ENCODE peak calls at places on chromosome 7, in nine cellular contexts. H is fibroblast of lung; I is bronchial epithelial cell; W is body of pancreas; Q is ascending aorta; O is cardiac muscle cell; F is tibial artery; L is GM23338; Y is CD8-positive, alpha-beta T cell. G is an unnamed sample. For H3K36me3, the result is how much of the 10 kb centered on the place peaks cover.

GRCh38 chr7:100894860-100895700 is 608 bp downstream of the ACHE start:
- DNase-seq in Y (peak), F (no peak), H (no peak), O (peak), W (peak), L (peak), Q (no peak), I (no peak), G (peak)

GRCh38 chr7:50327443-50327842 is 22.9 kb downstream of the IKZF1 start:
- DNase-seq in Y (no peak), F (no peak), H (no peak), O (no peak), L (no peak), I (no peak), W (no peak), Q (no peak), G (no peak)

GRCh38 chr7:152128741-152129461 is 103.4 kb downstream of the GALNT11 start:
- DNase-seq in O (no peak), Y (no peak), F (no peak), Q (no peak), H (no peak), W (no peak), L (no peak), I (no peak), G (no peak)

GRCh38 chr7:41981046-41982040 is 255.7 kb downstream of the GLI3 start:
- DNase-seq in Q (no peak), I (no peak), H (no peak), W (no peak), F (no peak), L (no peak), Y (no peak), O (no peak), G (no peak)

GRCh38 chr7:24669971-24670591 is 87.2 kb downstream of the GSDME start:
- DNase-seq in Y (no peak), F (no peak), H (no peak), I (no peak), O (no peak), L (peak), W (no peak), Q (no peak), G (no peak)

GRCh38 chr7:80833289-80834104 is 85.4 kb downstream of the SEMA3C start:
- DNase-seq in I (peak), O (no peak), F (no peak), W (no peak), H (peak), Q (no peak), Y (no peak), L (no peak), G (no peak)

GRCh38 chr7:50558380-50559051 is 6.7 kb downstream of the DDC start:
- DNase-seq in I (no peak), L (no peak), Q (no peak), F (no peak), H (peak), W (no peak), Y (no peak), O (no peak), G (no peak)

GRCh38 chr7:33784000-33784399 is 121.3 kb upstream of the BMPER start:
- DNase-seq in L (no peak), W (no peak), H (no peak), Q (no peak), F (no peak), O (no peak), Y (no peak), I (no peak), G (no peak)

GRCh38 chr7:13282377-13282980 is 595.0 kb downstream of the ARL4A start:
- DNase-seq in W (no peak), Q (no peak), L (peak), F (no peak), Y (no peak), O (peak), I (peak), H (peak), G (no peak)

GRCh38 chr7:116910367-116910766 is 42.9 kb upstream of the ST7 start:
- DNase-seq in F (no peak), O (no peak), H (no peak), Q (no peak), I (no peak), W (no peak), Y (no peak), L (no peak), G (no peak)

GRCh38 chr7:116912269-116912909 is 40.9 kb upstream of the ST7 start:
- DNase-seq in L (no peak), Y (no peak), I (no peak), F (no peak), Q (no peak), W (no peak), O (no peak), H (no peak), G (no peak)

GRCh38 chr7:116906391-116906790 is 44.0 kb downstream of the CAPZA2 start:
- DNase-seq in F (no peak), Q (no peak), W (no peak), L (no peak), I (no peak), O (no peak), H (no peak), Y (no peak), G (no peak)

DNA sequence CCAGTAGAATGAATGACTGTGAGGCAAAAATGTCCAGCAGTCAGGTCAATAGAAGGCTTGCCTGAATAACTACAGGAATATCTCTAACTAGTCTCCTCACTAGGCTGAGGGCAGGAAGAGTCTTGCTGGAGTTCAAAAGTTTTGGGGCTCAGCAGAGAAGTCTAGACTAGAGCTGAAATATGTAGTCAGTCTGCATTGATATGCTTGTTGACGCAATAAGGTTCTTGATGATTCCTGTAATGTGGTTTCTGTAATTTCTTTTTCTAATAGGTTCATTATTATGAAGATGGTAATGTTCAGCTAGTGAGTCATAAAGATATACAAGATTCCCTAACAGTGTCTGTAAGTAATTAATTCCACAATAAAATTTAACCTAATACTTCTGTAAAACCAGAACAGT is 41.5 kb upstream of the ST7 start:
- DNase-seq in L (no peak), I (peak), H (no peak), Y (no peak), F (no peak), O (no peak), W (no peak), Q (no peak), G (no peak)
- H3K36me3 ChIP-seq in L (under half), I (under half), H (under half), Y (under half), F (half or more), O (half or more), W (under half), Q (half or more), G (under half)

GRCh38 chr7:55903985-55904759 is 16.9 kb downstream of the ZNF713 start:
- DNase-seq in O (no peak), Y (no peak), F (no peak), H (no peak), I (no peak), Q (no peak), W (no peak), L (no peak), G (no peak)
- TF ChIP-seq CTCF in O (no peak), Y (no peak), F (no peak), H (no peak), I (no peak), Q (no peak), W (no peak), L (no peak), G (no peak)

DNA sequence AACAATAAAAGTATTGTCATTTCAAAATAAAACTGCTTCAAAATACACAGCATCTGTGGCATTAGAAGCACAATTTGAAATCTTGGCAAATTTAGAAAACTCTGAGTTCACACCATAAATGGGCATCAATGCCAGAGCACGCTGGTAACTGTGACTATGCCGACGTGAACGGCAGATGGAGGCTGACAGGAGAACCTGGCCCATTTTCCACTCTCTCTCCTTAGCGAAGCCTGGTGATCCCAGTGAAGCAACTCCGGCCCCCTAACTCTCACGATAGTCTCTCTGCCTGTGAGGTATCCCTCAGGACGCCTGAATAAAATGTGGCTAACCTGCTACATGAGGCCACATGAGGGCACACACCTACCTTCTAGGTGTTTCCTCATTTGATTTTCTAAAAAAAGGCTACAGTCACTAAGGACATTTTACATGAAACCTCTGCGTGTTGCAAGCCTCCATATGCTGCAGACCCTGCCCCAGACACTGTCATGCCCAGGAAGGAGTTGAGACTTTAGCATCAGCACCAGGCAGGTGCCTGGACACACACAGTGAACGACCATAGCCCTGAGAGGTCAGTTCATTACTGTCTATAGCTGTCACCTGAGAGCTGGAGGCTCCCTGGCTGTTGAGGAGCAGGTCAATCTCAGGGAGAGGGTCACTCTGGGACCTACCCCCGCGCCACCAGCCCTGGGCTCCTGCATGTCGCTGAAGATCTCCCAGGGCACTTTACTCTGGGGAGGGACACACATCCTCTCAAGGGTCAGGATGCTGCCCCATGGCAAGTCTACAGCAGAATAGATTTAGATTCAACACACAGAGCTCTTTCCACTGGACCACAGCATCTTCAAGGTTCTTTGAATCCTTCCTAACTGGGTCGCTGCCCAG is 62.9 kb upstream of the CAMK2B start:
- DNase-seq in H (no peak), W (no peak), Y (no peak), O (no peak), F (no peak), L (no peak), Q (no peak), I (no peak), G (no peak)
- H3K36me3 ChIP-seq in H (under half), W (under half), Y (half or more), O (under half), F (under half), L (under half), Q (under half), I (under half), G (under half)

GRCh38 chr7:44489955-44490350 is 505 bp downstream of the NUDCD3 start:
- DNase-seq in O (no peak), Q (no peak), H (peak), W (no peak), Y (peak), F (no peak), I (peak), L (no peak), G (peak)

GRCh38 chr7:44491229-44491628 is 771 bp upstream of the NUDCD3 start:
- DNase-seq in L (no peak), F (no peak), W (no peak), H (no peak), O (no peak), Y (no peak), Q (no peak), I (no peak), G (no peak)

GRCh38 chr7:44488955-44489354 is 1.5 kb downstream of the NUDCD3 start:
- DNase-seq in Y (no peak), W (no peak), I (no peak), H (no peak), F (no peak), L (no peak), O (no peak), Q (no peak), G (no peak)

GRCh38 chr7:44486693-44487092 is 3.8 kb downstream of the NUDCD3 start:
- DNase-seq in F (no peak), W (peak), H (peak), I (peak), O (no peak), Q (no peak), L (no peak), Y (no peak), G (no peak)

GRCh38 chr7:44490351-44491200 is at the start of gene NUDCD3:
- DNase-seq in H (peak), I (peak), Q (peak), Y (peak), W (peak), F (peak), L (peak), O (peak), G (peak)
- TF ChIP-seq CTCF in H (peak), I (peak), Q (peak), Y (no peak), W (no peak), F (no peak), L (no peak), O (peak), G (peak)

GRCh38 chr7:6026011-6026819 is 5.0 kb upstream of the ANKRD61 start:
- DNase-seq in I (peak), Q (peak), H (peak), Y (peak), L (peak), W (peak), O (peak), F (peak), G (peak)
- H3K36me3 ChIP-seq in I (under half), Q (half or more), H (under half), Y (under half), L (half or more), W (under half), O (half or more), F (half or more), G (under half)

GRCh38 chr7:35995334-35995733 is 157.7 kb upstream of the EEPD1 start:
- DNase-seq in H (no peak), Y (no peak), O (no peak), L (no peak), Q (no peak), I (no peak), F (no peak), W (no peak), G (no peak)

GRCh38 chr7:35991511-35992232 is 161.4 kb upstream of the EEPD1 start:
- DNase-seq in Q (no peak), I (peak), H (no peak), Y (no peak), L (no peak), F (no peak), O (no peak), W (no peak), G (no peak)

GRCh38 chr7:35992436-35992835 is 160.6 kb upstream of the EEPD1 start:
- DNase-seq in F (no peak), Q (no peak), Y (no peak), H (no peak), W (no peak), O (no peak), I (peak), L (no peak), G (no peak)

GRCh38 chr7:35993663-35994622 is 159.1 kb upstream of the EEPD1 start:
- DNase-seq in I (peak), W (no peak), F (no peak), H (peak), L (no peak), Y (no peak), Q (no peak), O (no peak), G (peak)

GRCh38 chr7:35993113-35993512 is 159.9 kb upstream of the EEPD1 start:
- DNase-seq in H (no peak), I (peak), L (no peak), Y (no peak), F (no peak), W (no peak), O (no peak), Q (no peak), G (no peak)
- TF ChIP-seq CTCF in H (no peak), I (no peak), L (no peak), Y (no peak), F (no peak), W (no peak), O (no peak), Q (no peak), G (no peak)

GRCh38 chr7:2355079-2356008 is 717 bp downstream of the EIF3B start:
- DNase-seq in Q (no peak), W (no peak), Y (peak), I (no peak), H (no peak), L (peak), O (peak), F (no peak), G (peak)

GRCh38 chr7:2354173-2355078 is at the start of gene EIF3B:
- DNase-seq in Y (peak), I (peak), W (peak), F (peak), Q (peak), O (peak), L (peak), H (peak), G (peak)

GRCh38 chr7:2358968-2359527 is 4.4 kb downstream of the EIF3B start:
- DNase-seq in Q (no peak), Y (no peak), L (no peak), O (no peak), I (no peak), F (no peak), W (no peak), H (no peak), G (no peak)

GRCh38 chr7:2359610-2360009 is 5.0 kb downstream of the EIF3B start:
- DNase-seq in I (no peak), Q (no peak), W (no peak), L (no peak), O (no peak), Y (no peak), H (no peak), F (no peak), G (no peak)

DNA sequence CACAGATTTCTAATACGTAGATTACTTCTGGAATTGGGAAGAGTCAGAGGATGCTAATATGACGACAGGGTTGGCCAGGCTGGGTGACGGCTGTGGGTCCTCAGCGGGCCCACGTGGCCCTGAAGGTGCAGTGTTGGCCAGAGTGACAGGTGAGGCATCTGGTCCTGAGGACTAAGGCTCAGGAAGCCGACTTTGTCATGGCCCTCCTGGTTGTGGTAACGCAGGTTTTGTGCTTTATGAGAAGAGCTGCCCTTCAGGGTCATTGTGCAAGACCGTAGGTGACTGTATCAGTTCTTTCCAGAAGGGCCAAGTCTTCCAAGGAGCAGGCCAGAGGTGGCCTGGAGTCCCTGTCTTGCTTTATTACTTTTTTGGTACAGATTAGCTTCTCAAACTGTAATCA is 2.5 kb downstream of the EIF3B start:
- DNase-seq in L (no peak), Y (no peak), W (no peak), O (no peak), Q (no peak), H (no peak), I (peak), F (no peak), G (no peak)
- H3K36me3 ChIP-seq in L (half or more), Y (under half), W (under half), O (under half), Q (under half), H (under half), I (under half), F (under half), G (under half)

DNA sequence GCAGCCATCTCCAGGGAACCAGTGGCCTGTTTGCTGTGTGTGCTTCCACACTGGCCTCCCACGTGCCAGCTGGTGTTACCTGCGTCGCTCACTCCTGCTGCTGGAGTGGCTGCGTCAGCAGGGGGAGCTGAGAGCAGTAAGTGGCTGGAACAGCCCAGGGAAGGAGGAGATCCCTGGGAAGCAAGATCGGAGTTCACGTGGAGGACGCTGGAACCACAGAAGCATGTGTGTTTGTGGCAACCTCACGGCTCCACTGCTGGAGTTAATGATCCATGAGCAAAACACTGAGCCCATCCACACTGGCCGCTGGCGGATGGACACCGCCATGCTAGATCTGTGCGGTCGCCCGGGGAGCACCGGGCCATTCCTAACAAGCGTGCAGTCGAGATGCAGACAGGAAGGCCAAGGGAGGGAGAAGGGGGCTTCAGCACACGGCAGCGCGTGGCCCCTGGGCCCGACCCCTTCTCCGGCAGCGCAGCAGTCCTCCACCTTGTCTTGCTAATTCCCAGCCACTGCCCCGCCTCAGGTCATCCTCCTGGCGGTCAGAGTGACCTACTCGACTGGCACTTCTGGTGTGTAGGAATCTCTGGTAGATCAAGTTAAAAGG is 68.5 kb upstream of the EEPD1 start:
- DNase-seq in L (peak), W (peak), Y (no peak), F (no peak), O (peak), H (peak), Q (no peak), I (peak), G (peak)
- TF ChIP-seq CTCF in L (peak), W (peak), Y (no peak), F (no peak), O (peak), H (peak), Q (peak), I (peak), G (peak)

GRCh38 chr7:105619590-105619989 is 38.3 kb upstream of the EFCAB10 start:
- DNase-seq in I (no peak), W (no peak), L (no peak), Y (no peak), H (no peak), O (no peak), F (no peak), Q (no peak), G (no peak)

GRCh38 chr7:105622114-105622731 is 40.9 kb upstream of the EFCAB10 start:
- DNase-seq in F (no peak), O (no peak), W (no peak), Y (no peak), H (no peak), L (no peak), Q (no peak), I (no peak), G (no peak)

GRCh38 chr7:105623378-105623777 is 42.1 kb upstream of the EFCAB10 start:
- DNase-seq in I (no peak), O (no peak), W (no peak), Y (no peak), Q (no peak), F (no peak), L (no peak), H (no peak), G (no peak)

GRCh38 chr7:105623906-105624305 is 42.6 kb upstream of the EFCAB10 start:
- DNase-seq in H (no peak), L (no peak), Y (no peak), I (no peak), Q (no peak), W (no peak), F (no peak), O (no peak), G (no peak)

DNA sequence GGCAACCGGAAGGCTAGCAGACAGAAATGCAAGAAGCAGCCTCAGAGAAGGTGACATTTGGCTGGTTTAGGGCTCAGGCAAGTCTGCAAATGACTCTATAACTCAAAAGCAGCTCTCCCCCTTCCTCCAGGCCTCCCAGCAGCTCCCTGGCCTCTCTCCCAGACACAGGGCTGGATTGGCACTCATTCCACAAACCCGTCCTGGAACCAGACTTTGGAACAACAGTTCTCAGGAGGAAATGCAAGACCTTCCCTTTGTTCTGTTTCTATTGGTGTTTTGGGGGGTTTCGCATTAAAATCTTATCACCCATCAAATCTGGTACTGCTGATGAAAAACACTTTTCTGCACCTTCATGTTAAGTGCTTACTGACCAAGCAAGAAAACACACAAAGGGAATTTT is 40.3 kb upstream of the EFCAB10 start:
- DNase-seq in Q (no peak), F (peak), O (no peak), H (peak), W (no peak), I (no peak), L (no peak), Y (no peak), G (peak)
- H3K36me3 ChIP-seq in Q (under half), F (under half), O (under half), H (under half), W (under half), I (under half), L (under half), Y (under half), G (under half)

G was measured in transverse colon.